ENCODE peak calls at places on chromosomes 16 and 17, in six cellular contexts. P, E, H, R, D and J are unnamed samples.
A peak's percentile ranks its signal among the peaks of the same experiment; 100 is the strongest.

GRCh38 chr17:65438708-65439294 is 122.6 kb downstream of the AXIN2 start:
- DNase-seq in P (no peak), E (no peak), H (no peak), R (no peak), D (no peak), J (no peak)

GRCh38 chr17:38613981-38614779 is 8.4 kb upstream of the SRCIN1 start:
- DNase-seq in P (no peak), E (no peak), H (peak; percentile 63), R (no peak), D (no peak), J (no peak)

GRCh38 chr16:88019847-88020512 is 68.7 kb downstream of the BANP start:
- DNase-seq in P (no peak), E (no peak), H (no peak), R (no peak), D (no peak), J (peak; percentile 50)

GRCh38 chr16:84418056-84418849 is 49.9 kb downstream of the ATP2C2 start:
- DNase-seq in P (no peak), E (no peak), H (no peak), R (no peak), D (no peak), J (peak; percentile 12)

GRCh38 chr17:47324224-47325020 is 667 bp downstream of the EFCAB13 start:
- DNase-seq in P (peak; percentile 65), E (no peak), H (peak; percentile 68), R (peak; percentile 63), D (no peak), J (no peak)

GRCh38 chr17:2233441-2233947 is 70.1 kb downstream of the SMG6 start:
- DNase-seq in P (no peak), E (no peak), H (no peak), R (peak; percentile 33), D (no peak), J (no peak)

GRCh38 chr16:3065069-3065741 is at the start of gene IL32:
- DNase-seq in P (peak; percentile 53), E (peak; percentile 75), H (peak; percentile 92), R (peak; percentile 88), D (no peak), J (peak; percentile 86)

GRCh38 chr16:81755915-81756644 is 23.0 kb upstream of the PLCG2 start:
- DNase-seq in P (peak; percentile 43), E (peak; percentile 97), H (no peak), R (peak; percentile 48), D (no peak), J (no peak)

GRCh38 chr17:34420254-34420766 is 57.3 kb upstream of the CCL1 start:
- DNase-seq in P (peak; percentile 52), E (peak; percentile 18), H (peak; percentile 66), R (peak; percentile 51), D (peak; percentile 62), J (no peak)

GRCh38 chr17:83103200-83103937 is 24.0 kb downstream of the METRNL start:
- DNase-seq in P (peak; percentile 85), E (no peak), H (peak; percentile 77), R (peak; percentile 70), D (peak; percentile 77), J (no peak)

GRCh38 chr16:82699711-82700495 is 73.1 kb downstream of the CDH13 start:
- DNase-seq in P (peak; percentile 60), E (peak; percentile 95), H (peak; percentile 22), R (peak; percentile 53), D (no peak), J (no peak)